ENCODE peak calls at places on chromosomes 4 and X, in six cellular contexts. T is AG09309, E is body of pancreas, P is neural progenitor cell, X is epithelial cell of esophagus, S is ovary. G is an unnamed sample.

GRCh38 chr4:183989931-183990330 is 84.8 kb downstream of the STOX2 start:
- DNase-seq in S (no peak), E (no peak), T (no peak), X (no peak), P (no peak), G (peak)

GRCh38 chr4:97367878-97368277 is 775.4 kb downstream of the STPG2 start:
- DNase-seq in P (no peak), X (peak), T (no peak), E (no peak), S (no peak), G (peak)

GRCh38 chr4:105895609-105896460 is 564 bp downstream of the NPNT start:
- DNase-seq in X (peak), P (peak), S (peak), E (peak), T (no peak), G (no peak)

GRCh38 chr4:54961357-54961975 is 163.9 kb downstream of the KDR start:
- DNase-seq in E (no peak), X (peak), P (peak), S (no peak), T (peak), G (peak)

GRCh38 chr4:150784305-150784704 is 202.4 kb downstream of the MAB21L2 start:
- DNase-seq in S (no peak), P (no peak), E (no peak), X (no peak), T (no peak), G (no peak)

GRCh38 chrX:23694606-23695005 is 27.3 kb downstream of the PRDX4 start:
- DNase-seq in T (no peak), S (peak), P (peak), X (peak), E (peak), G (peak)

GRCh38 chrX:2831471-2832228 is 2.9 kb downstream of the GYG2 start:
- DNase-seq in P (no peak), X (no peak), E (no peak), S (no peak), T (no peak), G (no peak)

GRCh38 chr4:122293374-122294365 is 85.1 kb upstream of the ADAD1 start:
- DNase-seq in P (no peak), E (no peak), X (no peak), S (no peak), T (no peak), G (no peak)

GRCh38 chr4:139844459-139845036 is 178.9 kb downstream of the MGST2 start:
- DNase-seq in T (no peak), E (no peak), X (peak), S (no peak), P (no peak), G (peak)

GRCh38 chr4:14716622-14717021 is 285.7 kb upstream of the CPEB2 start:
- DNase-seq in S (no peak), X (no peak), P (no peak), E (no peak), T (no peak), G (no peak)

DNA sequence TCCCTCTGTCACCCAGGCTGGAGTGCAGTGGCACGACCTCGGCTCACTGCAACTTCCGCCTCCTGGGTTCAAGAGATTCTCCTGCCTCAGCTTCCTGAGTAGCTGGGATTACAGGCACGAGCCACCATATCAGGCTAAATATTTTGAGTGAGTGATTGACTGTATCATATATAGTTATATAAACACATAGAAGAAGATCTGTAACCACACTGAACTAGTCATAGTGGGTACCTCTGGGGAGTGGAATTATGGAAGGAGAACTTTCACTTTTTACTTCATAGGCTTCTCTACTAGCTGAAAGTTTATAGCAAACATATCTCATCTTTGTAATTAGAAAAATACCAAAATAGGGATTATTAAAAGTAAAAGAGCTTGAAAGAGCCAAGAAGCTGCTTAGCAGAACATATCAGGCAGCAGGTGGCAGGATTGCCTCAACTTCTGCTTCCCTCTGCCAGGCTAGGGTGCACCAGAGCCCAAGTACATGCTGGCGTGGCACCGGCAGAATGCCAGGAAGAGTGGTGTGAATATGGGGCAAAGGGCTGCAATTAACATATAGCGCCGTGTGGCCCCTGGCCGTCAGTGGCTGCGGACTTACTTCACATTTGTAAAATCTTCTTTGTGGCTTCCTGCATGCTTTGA is 39.5 kb upstream of the CD40LG start:
- DNase-seq in P (peak), X (peak), T (no peak), E (peak), S (peak), G (peak)
- TF ChIP-seq CTCF in P (peak), X (peak), T (peak), E (no peak), S (no peak), G (peak)

GRCh38 chr4:142150483-142150882 is 514.1 kb downstream of the IL15 start:
- DNase-seq in T (no peak), S (no peak), X (no peak), E (no peak), P (no peak), G (no peak)
- H3K4me3 ChIP-seq in T (no peak), S (no peak), X (no peak), E (no peak), P (no peak), G (no peak)

GRCh38 chr4:23368081-23368697 is 521.7 kb downstream of the PPARGC1A start:
- DNase-seq in T (no peak), S (no peak), P (peak), E (no peak), X (peak), G (no peak)
- TF ChIP-seq CTCF in T (no peak), S (no peak), P (peak), E (peak), X (no peak), G (peak)

GRCh38 chrX:21373637-21374162 is 518 bp upstream of the CNKSR2 start:
- DNase-seq in S (no peak), P (peak), X (no peak), T (no peak), E (peak), G (no peak)
- H3K4me3 ChIP-seq in S (peak), P (peak), X (peak), T (no peak), E (peak), G (peak)

DNA sequence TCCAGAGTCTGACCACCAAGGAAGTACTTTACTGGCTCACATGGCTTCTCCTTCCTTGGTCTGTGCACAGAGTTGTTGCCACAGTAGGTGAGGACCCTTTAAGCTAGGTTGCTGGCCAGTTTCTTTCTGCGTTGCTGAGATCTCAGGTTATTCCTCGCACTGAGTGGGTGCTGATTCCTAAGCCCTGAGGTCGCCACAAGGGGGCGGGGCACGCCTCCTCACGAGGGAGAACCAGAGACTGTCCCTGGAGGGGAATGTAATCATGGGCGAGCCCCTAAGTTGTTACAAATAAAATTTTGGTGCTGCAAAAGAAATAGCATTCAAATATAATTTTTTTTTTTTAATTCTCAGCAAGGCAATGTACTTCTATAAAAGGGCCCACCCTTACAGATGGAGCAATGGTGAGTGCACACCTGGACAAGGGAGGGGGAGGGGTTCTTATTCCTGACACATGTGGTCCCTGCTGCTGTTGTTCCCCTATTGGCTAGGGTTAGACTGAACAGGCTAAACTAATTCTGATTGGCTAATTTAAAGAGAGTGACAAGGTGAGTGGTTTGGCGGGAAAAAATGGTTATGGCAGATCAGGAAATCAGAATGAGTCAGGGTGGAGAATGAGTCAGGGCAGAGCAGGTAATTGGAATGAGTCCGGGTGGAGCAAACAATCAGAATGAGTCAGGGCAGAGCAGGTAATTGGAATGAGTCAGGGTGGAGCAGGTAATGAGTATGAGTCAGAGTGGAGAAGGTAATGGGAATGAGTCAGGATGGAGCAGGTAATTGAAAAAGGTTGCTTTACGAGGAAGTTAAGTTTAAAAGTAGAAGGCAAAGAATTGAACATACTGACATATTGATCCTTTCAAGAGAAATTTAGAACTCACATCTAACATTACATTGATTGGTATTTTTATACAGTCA is 107.5 kb downstream of the VSIG4 start:
- DNase-seq in P (peak), S (no peak), E (no peak), X (peak), T (no peak), G (no peak)
- TF ChIP-seq CTCF in P (peak), S (no peak), E (no peak), X (no peak), T (no peak), G (no peak)

GRCh38 chrX:14529288-14529989 is at the start of gene GLRA2:
- DNase-seq in P (peak), S (no peak), X (peak), T (no peak), E (no peak), G (peak)
- H3K4me3 ChIP-seq in P (peak), S (no peak), X (no peak), T (peak), E (no peak), G (no peak)

GRCh38 chr4:167020410-167020809 is 213.9 kb downstream of the SPOCK3 start:
- DNase-seq in T (no peak), X (peak), P (peak), E (no peak), S (no peak), G (peak)
- TF ChIP-seq CTCF in T (no peak), X (peak), P (peak), E (no peak), S (no peak), G (peak)

G was measured in fibroblast of pulmonary artery.